ENCODE peak calls at places on chromosomes 12 and 14, in eight cellular contexts. Q, I, S, U, C, G, F and K are unnamed samples. For H3K27me3, the result is how much of the 10 kb centered on the place peaks cover.

GRCh38 chr12:11794311-11794710 is 144.8 kb downstream of the ETV6 start:
- DNase-seq in Q (no peak), I (no peak), S (peak), U (no peak), C (no peak), G (no peak), F (no peak), K (no peak)

GRCh38 chr14:104867371-104868059 is 2.4 kb downstream of the CEP170B start:
- DNase-seq in Q (no peak), I (no peak), S (no peak), U (no peak), C (no peak), G (no peak), F (no peak), K (peak)

GRCh38 chr14:104254735-104255400 is 116.5 kb downstream of the KIF26A start:
- DNase-seq in Q (no peak), I (no peak), S (no peak), U (no peak), C (no peak), G (no peak), F (no peak), K (no peak)

GRCh38 chr12:71973687-71974086 is 35.0 kb downstream of the TPH2 start:
- DNase-seq in Q (no peak), I (no peak), S (no peak), U (no peak), C (no peak), G (no peak), F (no peak), K (no peak)

GRCh38 chr12:120282229-120282628 is 9.5 kb downstream of the RNU4-2 start:
- DNase-seq in Q (no peak), I (no peak), S (no peak), U (no peak), C (no peak), G (no peak), F (no peak), K (peak)

GRCh38 chr12:82474798-82475184 is 116.5 kb downstream of the METTL25 start:
- DNase-seq in Q (no peak), I (no peak), S (peak), U (no peak), C (no peak), G (no peak), F (no peak), K (no peak)

GRCh38 chr14:66015046-66015780 is 471.0 kb upstream of the CCDC196 start:
- DNase-seq in Q (no peak), I (no peak), S (no peak), U (no peak), C (no peak), G (no peak), F (no peak), K (no peak)

GRCh38 chr12:58925111-58925732 is 4.9 kb upstream of the LRIG3 start:
- DNase-seq in Q (no peak), I (no peak), S (peak), U (no peak), C (no peak), G (no peak), F (no peak), K (no peak)

GRCh38 chr12:33670284-33670683 is 230.7 kb upstream of the SYT10 start:
- DNase-seq in Q (no peak), I (no peak), S (no peak), U (no peak), C (no peak), G (no peak), F (no peak), K (no peak)

GRCh38 chr12:65164244-65164643 is 5.1 kb upstream of the LEMD3 start:
- DNase-seq in Q (no peak), I (no peak), S (no peak), U (no peak), C (no peak), G (no peak), F (no peak), K (no peak)

GRCh38 chr12:13278249-13278787 is 81.8 kb downstream of the EMP1 start:
- DNase-seq in Q (peak), I (peak), S (peak), U (no peak), C (peak), G (peak), F (peak), K (peak)

GRCh38 chr12:51390457-51391046 is 654 bp downstream of the GALNT6 start:
- DNase-seq in Q (no peak), I (no peak), S (no peak), U (no peak), C (no peak), G (no peak), F (no peak), K (no peak)

GRCh38 chr12:117805865-117806264 is 162.9 kb downstream of the KSR2 start:
- DNase-seq in Q (no peak), I (no peak), S (no peak), U (no peak), C (no peak), G (no peak), F (no peak), K (no peak)

GRCh38 chr12:113071427-113072112 is 15.0 kb downstream of the DTX1 start:
- DNase-seq in Q (no peak), I (no peak), S (no peak), U (no peak), C (no peak), G (no peak), F (no peak), K (peak)

GRCh38 chr12:96879301-96879700 is 27.8 kb upstream of the NEDD1 start:
- DNase-seq in Q (no peak), I (no peak), S (peak), U (no peak), C (no peak), G (no peak), F (no peak), K (no peak)

GRCh38 chr14:33938131-33938949 is 12.5 kb downstream of the EGLN3 start:
- DNase-seq in Q (peak), I (no peak), S (peak), U (peak), C (peak), G (peak), F (peak), K (peak)

GRCh38 chr14:65847065-65847847 is 434.7 kb downstream of the FUT8 start:
- DNase-seq in Q (no peak), I (no peak), S (no peak), U (no peak), C (no peak), G (no peak), F (no peak), K (no peak)

GRCh38 chr12:61750604-61751003 is 509.6 kb upstream of the USP15 start:
- DNase-seq in Q (no peak), I (no peak), S (no peak), U (no peak), C (no peak), G (no peak), F (no peak), K (no peak)

GRCh38 chr14:52329678-52330376 is 15.7 kb downstream of the PTGER2 start:
- DNase-seq in Q (no peak), I (no peak), S (no peak), U (no peak), C (no peak), G (no peak), F (no peak), K (no peak)

GRCh38 chr14:52328286-52328685 is 14.2 kb downstream of the PTGER2 start:
- DNase-seq in Q (no peak), I (no peak), S (peak), U (no peak), C (no peak), G (no peak), F (no peak), K (no peak)

GRCh38 chr14:52327374-52328226 is 13.5 kb downstream of the PTGER2 start:
- DNase-seq in Q (no peak), I (no peak), S (no peak), U (no peak), C (no peak), G (no peak), F (no peak), K (no peak)

GRCh38 chr14:52325126-52325525 is 11.0 kb downstream of the PTGER2 start:
- DNase-seq in Q (no peak), I (no peak), S (peak), U (no peak), C (no peak), G (no peak), F (no peak), K (no peak)

DNA sequence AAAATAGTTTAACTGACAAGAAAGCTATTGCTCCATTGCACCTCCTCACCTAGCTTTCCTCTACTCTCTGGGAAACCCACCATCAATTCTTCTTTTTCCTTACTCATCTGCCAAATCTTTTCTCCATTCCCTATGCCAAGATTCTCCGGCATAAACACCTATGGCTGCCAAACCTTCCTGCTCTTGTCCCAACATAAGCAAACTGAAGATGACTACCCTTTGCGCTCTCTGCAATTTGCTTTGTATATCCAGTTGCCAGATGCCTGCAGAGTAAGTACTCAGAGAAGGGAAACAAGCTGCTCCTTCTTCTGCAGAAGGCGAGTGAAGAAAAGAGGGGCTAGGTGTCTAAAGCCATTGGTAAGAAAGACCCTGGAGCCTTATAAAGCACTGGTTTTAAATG is 11.5 kb downstream of the PTGER2 start:
- DNase-seq in Q (no peak), I (no peak), S (peak), U (no peak), C (no peak), G (no peak), F (no peak), K (no peak)
- H3K4me3 ChIP-seq in Q (no peak), I (no peak), S (no peak), U (no peak), C (no peak), G (no peak), F (no peak), K (no peak)

GRCh38 chr14:101683365-101683764 is 78.1 kb upstream of the PPP2R5C start:
- DNase-seq in Q (no peak), I (no peak), S (no peak), U (no peak), C (no peak), G (no peak), F (no peak), K (no peak)
- H3K27me3 ChIP-seq in Q (under half), I (under half), S (under half), U (under half), C (under half), G (under half), F (under half), K (under half)

GRCh38 chr14:102233081-102233480 is 71.9 kb downstream of the MOK start:
- DNase-seq in Q (no peak), I (no peak), S (no peak), U (no peak), C (no peak), G (no peak), F (no peak), K (no peak)

GRCh38 chr14:102235275-102235897 is 69.6 kb downstream of the MOK start:
- DNase-seq in Q (peak), I (peak), S (peak), U (peak), C (peak), G (peak), F (peak), K (peak)

GRCh38 chr14:102232348-102232625 is 72.7 kb downstream of the MOK start:
- DNase-seq in Q (no peak), I (no peak), S (no peak), U (no peak), C (no peak), G (no peak), F (no peak), K (peak)

GRCh38 chr14:102236026-102236425 is 68.9 kb downstream of the MOK start:
- DNase-seq in Q (no peak), I (no peak), S (no peak), U (no peak), C (no peak), G (no peak), F (no peak), K (no peak)

GRCh38 chr14:102234331-102235264 is 70.4 kb downstream of the MOK start:
- DNase-seq in Q (no peak), I (no peak), S (peak), U (no peak), C (no peak), G (no peak), F (no peak), K (no peak)
- H3K4me3 ChIP-seq in Q (no peak), I (no peak), S (no peak), U (no peak), C (no peak), G (no peak), F (peak), K (no peak)

DNA sequence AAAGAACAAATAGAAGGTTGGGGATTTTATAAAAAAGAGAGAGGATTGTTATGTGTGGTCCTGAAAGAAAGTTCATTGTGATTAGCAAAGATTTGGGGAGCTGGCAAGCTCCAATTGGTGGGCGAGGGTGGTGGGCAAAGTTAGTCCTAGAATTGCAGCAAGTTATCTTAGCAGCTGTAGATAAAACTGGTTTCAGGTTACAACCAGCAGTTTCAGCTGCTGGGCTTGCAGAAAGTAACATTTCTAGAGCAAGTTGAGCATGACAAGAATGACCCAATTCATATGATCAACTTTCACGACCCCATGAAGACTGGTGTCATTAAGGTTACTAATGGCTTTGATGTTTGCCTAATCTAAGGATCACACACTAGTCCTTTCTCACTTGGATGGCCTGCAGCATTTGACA is 177.9 kb upstream of the NUDT4 start:
- DNase-seq in Q (no peak), I (no peak), S (peak), U (no peak), C (no peak), G (no peak), F (no peak), K (no peak)
- H3K27me3 ChIP-seq in Q (under half), I (under half), S (under half), U (under half), C (under half), G (under half), F (under half), K (under half)

GRCh38 chr14:69615471-69616407 is 4.3 kb downstream of the SUSD6 start:
- DNase-seq in Q (peak), I (no peak), S (peak), U (no peak), C (no peak), G (peak), F (peak), K (no peak)
- H3K4me3 ChIP-seq in Q (no peak), I (no peak), S (no peak), U (no peak), C (peak), G (peak), F (peak), K (no peak)

DNA sequence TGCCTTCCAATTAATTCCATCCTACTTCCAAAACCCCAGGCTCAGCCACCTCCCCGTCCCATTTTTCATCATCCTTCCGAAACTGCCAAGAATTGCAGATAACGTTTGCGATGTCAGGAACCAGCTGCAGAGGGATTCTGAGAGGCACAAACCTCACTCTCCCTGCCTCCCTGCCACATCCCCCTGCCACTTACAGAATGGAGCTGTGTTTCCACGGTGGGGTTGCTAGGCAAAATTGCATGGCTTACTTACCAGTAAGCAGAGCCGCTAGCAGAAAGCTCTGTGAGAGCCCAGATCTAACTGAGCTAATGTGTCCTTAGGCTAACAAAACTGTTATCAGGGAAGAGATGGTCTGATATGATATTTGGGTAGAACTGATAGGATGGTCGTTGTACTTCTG is 127.4 kb downstream of the KCNK10 start:
- DNase-seq in Q (no peak), I (peak), S (peak), U (no peak), C (no peak), G (no peak), F (no peak), K (no peak)
- H3K27me3 ChIP-seq in Q (under half), I (under half), S (under half), U (under half), C (under half), G (under half), F (under half), K (under half)